ENCODE peak calls at places on chromosome 9, in nine cellular contexts. X is breast epithelium, Z is esophagus muscularis mucosa, R is transverse colon, L is HCT116, T is sigmoid colon, E is prostate gland, U is stomach, A is H1. N is an unnamed sample.

GRCh38 chr9:93003552-93004407 is 54.7 kb upstream of the SUSD3 start:
- DNase-seq in Z (peak; percentile 90), X (peak; percentile 34), A (no peak), T (no peak), L (peak; percentile 73), U (peak; percentile 71), E (peak; percentile 49), R (peak; percentile 72), N (peak; percentile 79)

GRCh38 chr9:107637421-107638420 is 148.2 kb upstream of the KLF4 start:
- DNase-seq in U (peak; percentile 68), T (peak; percentile 99), Z (peak; percentile 98), E (peak; percentile 61), X (peak; percentile 85), L (no peak), R (peak; percentile 80), A (no peak), N (peak; percentile 92)

GRCh38 chr9:69086769-69087168 is 51.2 kb downstream of the FXN start:
- DNase-seq in Z (no peak), E (no peak), T (no peak), X (no peak), R (no peak), U (no peak), A (no peak), L (no peak), N (no peak)

GRCh38 chr9:96169488-96169887 is 132.5 kb downstream of the HSD17B3 start:
- DNase-seq in T (peak; percentile 69), Z (no peak), X (no peak), L (no peak), R (peak; percentile 62), A (peak; percentile 51), E (peak; percentile 75), U (peak; percentile 64), N (peak; percentile 80)

GRCh38 chr9:87479801-87480201 is 17.9 kb upstream of the DAPK1 start:
- DNase-seq in U (no peak), Z (no peak), R (peak; percentile 34), L (no peak), A (no peak), X (no peak), E (no peak), T (no peak), N (peak; percentile 77)

GRCh38 chr9:113425072-113425471 is 14.5 kb downstream of the C9orf43 start:
- DNase-seq in X (no peak), E (no peak), R (no peak), Z (no peak), A (no peak), T (no peak), L (no peak), U (no peak), N (no peak)

GRCh38 chr9:98637381-98637780 is 71.4 kb downstream of the GABBR2 start:
- DNase-seq in Z (no peak), L (no peak), R (no peak), E (no peak), A (no peak), X (no peak), U (no peak), T (no peak), N (no peak)

GRCh38 chr9:131640438-131641181 is 95.3 kb downstream of the PRRT1B start:
- DNase-seq in E (no peak), A (no peak), R (no peak), U (no peak), Z (no peak), X (no peak), T (peak; percentile 67), L (no peak), N (no peak)

GRCh38 chr9:112288029-112288428 is 45.4 kb downstream of the PTBP3 start:
- DNase-seq in Z (no peak), E (no peak), A (no peak), U (no peak), L (no peak), X (no peak), R (no peak), T (no peak), N (no peak)

GRCh38 chr9:89883401-89884341 is 278.9 kb downstream of the GADD45G start:
- DNase-seq in Z (peak; percentile 91), A (no peak), E (no peak), R (no peak), T (peak; percentile 36), L (no peak), U (peak; percentile 11), X (no peak), N (no peak)

GRCh38 chr9:15154677-15155076 is 152.3 kb downstream of the TTC39B start:
- DNase-seq in L (no peak), T (no peak), A (no peak), R (no peak), Z (no peak), X (no peak), U (no peak), E (no peak), N (no peak)

GRCh38 chr9:73869261-73869660 is 627.9 kb upstream of the RORB start:
- DNase-seq in U (peak; percentile 27), T (no peak), L (no peak), R (peak; percentile 7), E (no peak), A (no peak), X (no peak), Z (no peak), N (peak; percentile 20)

GRCh38 chr9:114156311-114156657 is 947 bp downstream of the COL27A1 start:
- DNase-seq in A (no peak), X (peak; percentile 32), R (no peak), T (no peak), L (no peak), U (peak; percentile 35), E (no peak), Z (no peak), N (no peak)

GRCh38 chr9:1173211-1173610 is 123.1 kb downstream of the DMRT2 start:
- DNase-seq in Z (no peak), X (no peak), R (peak; percentile 49), L (no peak), U (no peak), A (no peak), T (no peak), E (no peak), N (no peak)

GRCh38 chr9:12766357-12766756 is 8.5 kb upstream of the LURAP1L start:
- DNase-seq in T (no peak), E (no peak), L (no peak), X (no peak), A (no peak), U (no peak), R (no peak), Z (no peak), N (peak; percentile 71)

GRCh38 chr9:21583628-21584027 is 101.5 kb upstream of the IFNE start:
- DNase-seq in L (no peak), R (no peak), T (no peak), U (no peak), E (no peak), Z (no peak), X (no peak), A (no peak), N (no peak)

DNA sequence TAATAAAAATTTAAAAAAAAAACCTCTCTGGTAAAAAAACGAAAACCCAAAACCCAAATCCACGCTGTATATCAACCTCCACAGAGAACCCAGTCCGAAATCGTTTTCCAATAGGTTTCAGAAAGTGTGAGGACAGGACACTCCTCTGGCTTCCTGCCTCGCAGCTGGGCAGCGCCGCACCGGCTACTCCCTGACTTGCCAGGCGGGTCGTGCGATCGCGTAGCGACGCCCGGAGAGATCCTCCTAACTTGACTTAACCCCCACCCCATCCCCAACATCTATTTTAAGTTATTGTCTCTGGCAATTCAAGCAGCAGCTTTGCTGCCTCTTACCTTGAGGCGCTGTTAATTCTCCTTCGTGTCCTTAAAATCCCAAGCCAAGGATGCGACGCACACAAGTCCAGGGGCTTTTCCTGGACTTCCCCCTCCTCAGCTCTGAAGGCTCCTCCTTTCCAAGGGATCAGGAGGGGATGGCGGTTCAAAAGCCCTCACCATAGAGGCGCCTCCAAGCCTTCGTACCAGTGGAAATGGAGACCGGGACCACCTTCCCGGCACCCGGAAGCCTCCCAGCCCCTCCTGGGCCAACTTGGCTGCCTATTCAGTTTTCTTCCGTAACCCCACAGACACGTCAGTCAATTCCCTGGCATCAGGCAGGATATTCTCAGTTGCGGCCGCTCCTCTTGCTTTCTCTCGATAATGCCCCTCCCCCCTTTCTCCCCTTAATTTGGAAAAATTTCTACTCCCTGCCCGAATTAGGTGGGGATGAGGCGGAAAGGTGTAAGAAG is 1639.5 kb upstream of the C9orf72 start:
- DNase-seq in A (no peak), E (no peak), R (no peak), T (no peak), X (no peak), U (peak; percentile 50), L (no peak), Z (no peak), N (peak; percentile 68)
- TF ChIP-seq POLR2AphosphoS5 in A (no peak), E (no peak), R (no peak), T (no peak), X (no peak), U (no peak), L (no peak), Z (no peak), N (no peak)

DNA sequence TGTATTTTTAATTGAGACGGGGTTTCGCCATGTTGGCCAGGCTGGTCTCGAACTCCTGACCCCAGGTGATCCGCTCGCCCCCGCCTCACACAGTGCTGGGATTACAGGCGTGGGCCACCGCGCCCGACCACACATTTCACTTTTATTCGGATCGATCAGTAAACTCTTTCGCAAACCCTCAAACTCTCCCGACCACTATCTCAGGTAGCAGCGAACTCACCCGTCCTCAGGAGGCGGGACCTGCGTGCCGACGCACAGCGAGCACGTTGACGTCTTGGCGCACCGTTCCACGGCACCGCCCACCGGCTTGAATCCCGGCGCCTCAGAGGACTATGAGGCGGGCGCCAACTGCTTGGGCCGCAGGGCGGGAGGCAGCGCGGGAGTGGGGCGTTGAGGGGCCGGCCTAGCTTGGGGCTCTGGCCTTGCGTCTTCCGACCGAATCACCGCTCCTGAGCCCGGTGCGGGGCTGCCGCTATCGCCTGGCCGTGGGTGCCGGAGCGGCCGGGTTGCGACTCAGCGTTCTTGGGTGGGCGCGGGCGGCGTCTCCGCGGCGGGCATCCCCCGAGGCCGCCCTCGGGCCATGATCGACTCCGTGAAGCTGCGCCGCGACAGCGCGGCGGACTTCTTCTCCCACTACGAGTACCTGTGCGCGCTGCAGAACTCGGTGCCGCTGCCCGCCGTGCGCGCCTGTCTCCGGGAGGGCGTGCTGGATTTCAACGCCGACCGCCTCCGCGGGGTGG is at the start of gene CEP78:
- DNase-seq in U (peak; percentile 93), X (peak; percentile 84), T (peak; percentile 95), Z (peak; percentile 94), R (peak; percentile 94), E (peak; percentile 91), A (peak; percentile 85), L (peak; percentile 85), N (peak; percentile 95)
- TF ChIP-seq POLR2A in U (no peak), X (peak; percentile 38), T (peak; percentile 30), Z (no peak), R (peak; percentile 62), E (peak; percentile 80), A (peak; percentile 89), L (peak; percentile 95), N (peak; percentile 79)

GRCh38 chr9:84296146-84296843 is 44.3 kb downstream of the SLC28A3 start:
- DNase-seq in R (no peak), X (no peak), U (no peak), Z (no peak), L (no peak), A (no peak), T (no peak), E (no peak), N (peak; percentile 46)
- H3K27ac ChIP-seq in R (no peak overlapping the region), X (no peak overlapping the region), U (no peak overlapping the region), Z (no peak overlapping the region), L (no peak overlapping the region), A (no peak overlapping the region), T (no peak overlapping the region), E (no peak overlapping the region), N (no peak overlapping the region)

GRCh38 chr9:37433754-37434435 is 11.4 kb downstream of the GRHPR start:
- DNase-seq in U (no peak), Z (no peak), L (no peak), R (no peak), X (no peak), A (no peak), T (peak; percentile 45), E (no peak), N (no peak)
- TF ChIP-seq POLR2AphosphoS5 in U (no peak), Z (no peak), L (no peak), R (no peak), X (no peak), A (no peak), T (no peak), E (no peak), N (no peak)

N was measured in upper lobe of left lung.